ENCODE peak calls at places on chromosomes 7 and 10, in nine cellular contexts. B is activated naive CD4-positive, alpha-beta T cell; S is A549; P is activated T-helper 1 cell treated with anti-CD3 and anti-CD28 coated beads, Interleukin-12 subunit alpha, Interleukin-12 subunit beta, Interleukin-2, Interleukin-4 antibody, amounts not matched to agents 30 ng/mL and 10 ng/mL and 1 ng/mL, durations not matched to agents 14 hours and 24 hours and 36 hours; O is naive B cell; M is A172; J is AG10803; V is NCI-H1105 treated with DMSO at 0.1 percent for 48 hours; E is activated CD4-positive, alpha-beta memory T cell treated with anti-CD3 and anti-CD28 coated beads, Interleukin-2, amount 10 ng/mL, durations not matched to agents 7 days and 5 days. I is an unnamed sample.

GRCh38 chr7:45647967-45648670 is 74.0 kb downstream of the ADCY1 start:
- DNase-seq in B (no peak), S (no peak), P (no peak), O (no peak), M (no peak), J (no peak), V (no peak), E (peak), I (no peak)

GRCh38 chr10:132514841-132515521 is 22.6 kb upstream of the INPP5A start:
- DNase-seq in B (no peak), S (no peak), P (no peak), O (peak), M (no peak), J (no peak), V (no peak), E (no peak), I (no peak)

GRCh38 chr10:60733189-60733815 is 45.0 kb upstream of the CDK1 start:
- DNase-seq in B (peak), S (peak), P (peak), O (peak), M (no peak), J (no peak), V (peak), E (peak), I (peak)

GRCh38 chr10:79087721-79088120 is 19.0 kb downstream of the ZMIZ1 start:
- DNase-seq in B (no peak), S (no peak), P (no peak), O (no peak), M (no peak), J (no peak), V (no peak), E (no peak), I (no peak)

GRCh38 chr7:33807779-33808482 is 97.4 kb upstream of the BMPER start:
- DNase-seq in B (no peak), S (peak), P (no peak), O (no peak), M (peak), J (peak), V (peak), E (no peak), I (peak)

GRCh38 chr7:157419030-157419293 is 82.2 kb downstream of the DNAJB6 start:
- DNase-seq in B (no peak), S (no peak), P (no peak), O (no peak), M (no peak), J (no peak), V (no peak), E (no peak), I (no peak)

GRCh38 chr10:22931948-22932347 is 4.1 kb downstream of the ARMC3 start:
- DNase-seq in B (no peak), S (no peak), P (no peak), O (no peak), M (peak), J (no peak), V (peak), E (no peak), I (no peak)

GRCh38 chr7:127885843-127886242 is 145.4 kb downstream of the LRRC4 start:
- DNase-seq in B (no peak), S (no peak), P (no peak), O (no peak), M (peak), J (peak), V (no peak), E (no peak), I (no peak)

GRCh38 chr10:114876602-114877300 is 55.2 kb downstream of the FHIP2A start:
- DNase-seq in B (no peak), S (peak), P (peak), O (no peak), M (peak), J (peak), V (peak), E (peak), I (peak)

GRCh38 chr10:63765126-63765525 is 243.9 kb downstream of the REEP3 start:
- DNase-seq in B (no peak), S (no peak), P (no peak), O (no peak), M (no peak), J (peak), V (no peak), E (no peak), I (no peak)

GRCh38 chr7:56537952-56538351 is 421.7 kb upstream of the NUPR2 start:
- DNase-seq in B (no peak), S (no peak), P (no peak), O (no peak), M (no peak), J (no peak), V (peak), E (no peak), I (no peak)

GRCh38 chr7:2729043-2729892 is 41.3 kb downstream of the AMZ1 start:
- DNase-seq in B (no peak), S (no peak), P (no peak), O (no peak), M (no peak), J (no peak), V (no peak), E (no peak), I (no peak)

GRCh38 chr7:156356551-156356950 is 284.0 kb upstream of the RNF32 start:
- DNase-seq in B (no peak), S (no peak), P (no peak), O (no peak), M (no peak), J (no peak), V (no peak), E (no peak), I (no peak)

GRCh38 chr10:125017547-125018298 is 75.8 kb downstream of the ZRANB1 start:
- DNase-seq in B (no peak), S (no peak), P (no peak), O (no peak), M (no peak), J (no peak), V (no peak), E (no peak), I (no peak)

GRCh38 chr7:104142147-104142546 is 65.7 kb downstream of the ORC5 start:
- DNase-seq in B (no peak), S (no peak), P (no peak), O (no peak), M (no peak), J (no peak), V (peak), E (no peak), I (no peak)

GRCh38 chr7:27160546-27161213 is 4.2 kb upstream of the HOXA7 start:
- DNase-seq in B (peak), S (peak), P (peak), O (peak), M (peak), J (peak), V (peak), E (peak), I (peak)

GRCh38 chr10:132142396-132143161 is 44.2 kb upstream of the DPYSL4 start:
- DNase-seq in B (no peak), S (peak), P (peak), O (peak), M (no peak), J (peak), V (peak), E (peak), I (peak)

GRCh38 chr10:71835671-71836593 is 15.1 kb downstream of the PSAP start:
- DNase-seq in B (no peak), S (no peak), P (no peak), O (peak), M (peak), J (peak), V (no peak), E (no peak), I (no peak)

I was measured in HEK293T.